ENCODE peak calls at places on chromosomes 7 and 10, in eight cellular contexts. X is NCI-H510A, O is posterior cingulate gyrus, E is cortex of kidney, U is lower lobe of right lung, B is NCI-H1105 treated with DMSO at 0.1 percent for 48 hours, I is T-helper 17 cell, Y is mucosa of descending colon. R is an unnamed sample.

GRCh38 chr7:104548861-104549260 is 220.5 kb downstream of the LHFPL3 start:
- DNase-seq in X (no peak), O (no peak), E (no peak), U (no peak), B (no peak), I (no peak), Y (no peak), R (no peak)

GRCh38 chr7:78427209-78427608 is 628.6 kb downstream of the PHTF2 start:
- DNase-seq in X (no peak), O (no peak), E (no peak), U (no peak), B (no peak), I (no peak), Y (no peak), R (no peak)

GRCh38 chr10:61904711-61905445 is 3.4 kb downstream of the ARID5B start:
- DNase-seq in X (no peak), O (no peak), E (no peak), U (no peak), B (no peak), I (peak; percentile 12), Y (no peak), R (no peak)

GRCh38 chr7:152899482-152900166 is 140.1 kb downstream of the ACTR3B start:
- DNase-seq in X (no peak), O (no peak), E (no peak), U (peak; percentile 76), B (no peak), I (no peak), Y (no peak), R (no peak)

GRCh38 chr7:15049157-15049556 is 146.6 kb upstream of the DGKB start:
- DNase-seq in X (no peak), O (no peak), E (no peak), U (no peak), B (no peak), I (no peak), Y (no peak), R (no peak)

GRCh38 chr7:113100091-113100723 is 13.6 kb upstream of the GPR85 start:
- DNase-seq in X (no peak), O (no peak), E (no peak), U (no peak), B (peak; percentile 76), I (no peak), Y (no peak), R (peak; percentile 43)

GRCh38 chr10:121519901-121520500 is 78.2 kb downstream of the FGFR2 start:
- DNase-seq in X (no peak), O (no peak), E (no peak), U (no peak), B (no peak), I (no peak), Y (no peak), R (no peak)

GRCh38 chr10:28181478-28182096 is 121.3 kb downstream of the MPP7 start:
- DNase-seq in X (no peak), O (no peak), E (no peak), U (no peak), B (no peak), I (no peak), Y (no peak), R (no peak)

GRCh38 chr7:73473636-73474035 is 40.1 kb downstream of the FZD9 start:
- DNase-seq in X (no peak), O (no peak), E (no peak), U (no peak), B (no peak), I (no peak), Y (no peak), R (no peak)

GRCh38 chr7:926061-927030 is 28.1 kb downstream of the ADAP1 start:
- DNase-seq in X (no peak), O (no peak), E (no peak), U (peak; percentile 43), B (no peak), I (peak; percentile 7), Y (peak; percentile 91), R (no peak)

GRCh38 chr7:108178393-108178792 is 48.2 kb upstream of the LAMB4 start:
- DNase-seq in X (peak; percentile 75), O (no peak), E (no peak), U (no peak), B (peak; percentile 99), I (no peak), Y (no peak), R (peak; percentile 95)

GRCh38 chr10:77513783-77514331 is 123.8 kb downstream of the KCNMA1 start:
- DNase-seq in X (peak; percentile 47), O (peak; percentile 55), E (no peak), U (no peak), B (no peak), I (no peak), Y (peak; percentile 53), R (no peak)

GRCh38 chr10:87966454-87966853 is 103.0 kb downstream of the PTEN start:
- DNase-seq in X (no peak), O (no peak), E (no peak), U (no peak), B (no peak), I (no peak), Y (no peak), R (no peak)

GRCh38 chr10:114307731-114308130 is 68.7 kb downstream of the VWA2 start:
- DNase-seq in X (no peak), O (peak; percentile 31), E (no peak), U (no peak), B (no peak), I (no peak), Y (no peak), R (no peak)

R was measured in SHP77.